ENCODE peak calls at places on chromosomes 6 and 20, in six cellular contexts. N, O, L, W, Z and K are unnamed samples.

GRCh38 chr6:92180090-92180489 is 1239.3 kb downstream of the EPHA7 start:
- DNase-seq in N (no peak), O (no peak), Z (no peak), L (no peak), W (no peak), K (no peak)

GRCh38 chr6:106609699-106610098 is 19.6 kb downstream of the RTN4IP1 start:
- DNase-seq in W (no peak), Z (no peak), N (peak), L (no peak), O (no peak), K (no peak)

GRCh38 chr20:56788041-56788670 is 159.1 kb downstream of the TFAP2C start:
- DNase-seq in W (no peak), L (no peak), N (peak), Z (no peak), O (no peak), K (no peak)

GRCh38 chr20:671252-672030 is 4.2 kb downstream of the SCRT2 start:
- DNase-seq in L (no peak), W (no peak), Z (no peak), O (no peak), N (no peak), K (no peak)

GRCh38 chr20:47774081-47774777 is 11.1 kb downstream of the SULF2 start:
- DNase-seq in W (no peak), N (no peak), L (no peak), Z (no peak), O (no peak), K (no peak)

GRCh38 chr6:15615837-15616236 is 47.0 kb downstream of the DTNBP1 start:
- DNase-seq in W (no peak), N (no peak), Z (no peak), L (no peak), O (no peak), K (no peak)

GRCh38 chr6:157980288-157981131 is 1.2 kb upstream of the SYNJ2 start:
- DNase-seq in L (no peak), Z (no peak), W (no peak), O (no peak), N (no peak), K (peak)

GRCh38 chr20:50399917-50400704 is 110.1 kb upstream of the PTPN1 start:
- DNase-seq in N (no peak), L (no peak), W (no peak), O (no peak), Z (no peak), K (no peak)

GRCh38 chr20:58994390-58995159 is 12.5 kb downstream of the CTSZ start:
- DNase-seq in O (no peak), W (no peak), N (no peak), L (no peak), Z (no peak), K (no peak)

GRCh38 chr6:111952821-111953535 is 79.7 kb upstream of the FYN start:
- DNase-seq in L (no peak), W (no peak), Z (no peak), N (peak), O (no peak), K (no peak)

GRCh38 chr6:26520088-26520839 is 17.9 kb upstream of the HMGN4 start:
- DNase-seq in N (no peak), W (peak), Z (peak), L (no peak), O (no peak), K (no peak)

GRCh38 chr6:141415896-141416295 is 716.8 kb upstream of the GJE1 start:
- DNase-seq in W (no peak), N (no peak), L (no peak), Z (no peak), O (no peak), K (no peak)

GRCh38 chr6:148406579-148407371 is 64.1 kb downstream of the SASH1 start:
- DNase-seq in O (no peak), L (no peak), W (no peak), Z (no peak), N (no peak), K (no peak)

GRCh38 chr6:117352466-117353081 is 73.2 kb downstream of the ROS1 start:
- DNase-seq in W (no peak), L (no peak), N (peak), Z (no peak), O (no peak), K (no peak)

GRCh38 chr6:89475634-89476033 is 42.7 kb downstream of the ANKRD6 start:
- DNase-seq in L (no peak), N (no peak), O (no peak), Z (no peak), W (no peak), K (no peak)

GRCh38 chr20:56391596-56392281 is at the start of gene AURKA:
- DNase-seq in W (no peak), O (no peak), N (no peak), Z (no peak), L (no peak), K (no peak)

GRCh38 chr6:154591220-154591619 is 80.7 kb upstream of the CNKSR3 start:
- DNase-seq in O (no peak), N (no peak), W (no peak), L (no peak), Z (no peak), K (no peak)

GRCh38 chr20:38873050-38873581 is 53.1 kb upstream of the FAM83D start:
- DNase-seq in W (no peak), Z (no peak), L (no peak), N (no peak), O (no peak), K (peak)

GRCh38 chr6:139230421-139230840 is 61.4 kb downstream of the TXLNB start:
- DNase-seq in N (peak), L (no peak), W (peak), Z (no peak), O (no peak), K (no peak)

GRCh38 chr6:12265795-12266194 is 24.4 kb upstream of the EDN1 start:
- DNase-seq in N (peak), W (no peak), Z (no peak), O (no peak), L (no peak), K (no peak)

GRCh38 chr6:108564178-108564577 is 3.5 kb downstream of the FOXO3 start:
- DNase-seq in L (no peak), W (no peak), N (peak), Z (no peak), O (no peak), K (no peak)

GRCh38 chr20:57451759-57452661 is 60.8 kb downstream of the RBM38 start:
- DNase-seq in N (no peak), W (no peak), Z (no peak), O (no peak), L (no peak), K (no peak)

GRCh38 chr6:145887969-145888368 is 73.4 kb upstream of the FBXO30 start:
- DNase-seq in W (no peak), L (no peak), Z (no peak), O (no peak), N (no peak), K (no peak)

GRCh38 chr6:119186490-119186889 is 108.0 kb upstream of the FAM184A start:
- DNase-seq in W (no peak), N (no peak), L (no peak), Z (no peak), O (no peak), K (no peak)

GRCh38 chr6:14066782-14067406 is 50.7 kb upstream of the CD83 start:
- DNase-seq in L (no peak), W (peak), Z (no peak), N (peak), O (no peak), K (no peak)